ENCODE peak calls at places on chromosome 20, in seven cellular contexts. I, Q, U, W, X, C and F are unnamed samples.

GRCh38 chr20:14947536-14947935 is 610.1 kb upstream of the FLRT3 start:
- DNase-seq in I (no peak), Q (no peak), U (no peak), W (no peak), X (no peak), C (no peak), F (no peak)

GRCh38 chr20:5001174-5002076 is at the start of gene SLC23A2:
- DNase-seq in I (peak), Q (peak), U (peak), W (no peak), X (peak), C (no peak), F (peak)

GRCh38 chr20:45919951-45920794 is 8.2 kb upstream of the PLTP start:
- DNase-seq in I (peak), Q (no peak), U (peak), W (no peak), X (no peak), C (peak), F (no peak)

GRCh38 chr20:1934162-1934561 is 39.0 kb downstream of the SIRPA start:
- DNase-seq in I (peak), Q (no peak), U (peak), W (peak), X (no peak), C (peak), F (no peak)

GRCh38 chr20:59044295-59044694 is 1.7 kb upstream of the PRELID3B start:
- DNase-seq in I (no peak), Q (no peak), U (no peak), W (no peak), X (no peak), C (no peak), F (no peak)

GRCh38 chr20:3339076-3339475 is 68.4 kb downstream of the DNAAF9 start:
- DNase-seq in I (no peak), Q (no peak), U (no peak), W (no peak), X (no peak), C (no peak), F (no peak)

GRCh38 chr20:44750081-44750805 is 4.6 kb downstream of the KCNK15 start:
- DNase-seq in I (no peak), Q (no peak), U (no peak), W (no peak), X (no peak), C (no peak), F (no peak)

GRCh38 chr20:4406627-4407026 is 315.1 kb upstream of the PRND start:
- DNase-seq in I (peak), Q (no peak), U (peak), W (peak), X (no peak), C (peak), F (no peak)

GRCh38 chr20:58905236-58905635 is 52.7 kb downstream of the GNAS start:
- DNase-seq in I (no peak), Q (no peak), U (no peak), W (no peak), X (no peak), C (no peak), F (no peak)

GRCh38 chr20:8454137-8454712 is 322.2 kb downstream of the PLCB1 start:
- DNase-seq in I (peak), Q (peak), U (peak), W (peak), X (no peak), C (peak), F (no peak)

GRCh38 chr20:42419814-42420532 is 769.7 kb downstream of the PTPRT start:
- DNase-seq in I (no peak), Q (no peak), U (no peak), W (no peak), X (no peak), C (no peak), F (no peak)

GRCh38 chr20:41183831-41184230 is 46.5 kb downstream of the PLCG1 start:
- DNase-seq in I (no peak), Q (no peak), U (no peak), W (no peak), X (no peak), C (no peak), F (no peak)

GRCh38 chr20:50285376-50286173 is 94.9 kb downstream of the CEBPB start:
- DNase-seq in I (peak), Q (peak), U (peak), W (peak), X (no peak), C (peak), F (peak)
- TF ChIP-seq CTCF in I (no peak), Q (no peak), U (no peak), W (peak), X (no peak), C (peak), F (no peak)

DNA sequence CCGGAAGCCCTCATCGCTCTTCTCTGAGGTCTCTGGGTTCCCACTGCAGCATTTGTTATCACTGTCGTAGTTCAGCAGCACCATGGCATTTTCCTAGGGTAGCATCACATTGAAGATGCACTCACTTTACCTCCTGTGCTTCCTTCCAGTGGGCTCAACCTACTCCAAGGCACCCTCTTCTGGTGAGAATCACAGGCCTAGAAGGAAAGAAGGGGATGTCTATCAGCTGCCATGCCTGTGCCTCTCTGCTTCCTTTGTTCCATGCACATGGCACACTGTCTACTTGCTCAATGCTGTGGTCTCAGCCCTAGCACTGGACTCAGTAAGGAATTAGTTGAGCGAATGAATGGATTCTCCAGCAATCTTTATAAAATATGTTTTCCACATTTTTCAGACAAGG is 22.6 kb downstream of the CST4 start:
- DNase-seq in I (peak), Q (no peak), U (no peak), W (no peak), X (no peak), C (peak), F (no peak)
- TF ChIP-seq CTCF in I (peak), Q (no peak), U (no peak), W (no peak), X (no peak), C (peak), F (no peak)

GRCh38 chr20:22106308-22106938 is 401.0 kb downstream of the PAX1 start:
- DNase-seq in I (no peak), Q (no peak), U (no peak), W (no peak), X (no peak), C (peak), F (no peak)
- TF ChIP-seq CTCF in I (peak), Q (no peak), U (peak), W (peak), X (no peak), C (peak), F (no peak)

GRCh38 chr20:19026901-19027644 is 185.4 kb upstream of the SLC24A3 start:
- DNase-seq in I (no peak), Q (no peak), U (no peak), W (no peak), X (no peak), C (no peak), F (no peak)
- TF ChIP-seq CTCF in I (no peak), Q (no peak), U (no peak), W (no peak), X (no peak), C (no peak), F (no peak)

DNA sequence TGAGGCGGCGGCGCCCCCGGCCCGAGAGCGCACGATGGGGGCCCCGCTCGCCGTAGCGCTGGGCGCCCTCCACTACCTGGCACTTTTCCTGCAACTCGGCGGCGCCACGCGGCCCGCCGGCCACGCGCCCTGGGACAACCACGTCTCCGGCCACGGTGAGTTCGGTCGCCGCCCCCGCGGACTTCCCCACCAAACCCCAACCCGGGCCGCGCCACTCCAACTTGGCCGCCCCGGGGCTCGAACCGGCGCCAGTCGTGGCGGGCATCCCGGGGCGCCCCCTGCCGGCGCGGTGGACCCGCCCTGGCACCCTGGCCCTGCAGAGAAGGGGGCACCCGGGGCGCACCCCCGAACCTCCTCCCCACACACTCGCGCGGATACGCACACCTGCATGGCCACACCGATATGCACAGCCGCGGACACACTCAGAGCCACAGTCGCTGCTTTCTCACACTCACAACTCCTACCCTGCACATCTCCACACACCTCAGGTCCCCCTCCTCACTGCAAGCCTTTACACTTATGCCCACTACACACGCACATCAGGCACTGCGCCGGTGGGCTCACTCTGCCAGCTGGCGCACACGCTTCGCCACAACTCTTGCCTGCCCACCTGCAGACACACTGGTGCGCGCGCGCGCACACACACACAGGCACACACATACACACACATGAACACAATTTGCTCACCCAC is 535 bp downstream of the VSTM2L start:
- DNase-seq in I (no peak), Q (no peak), U (no peak), W (no peak), X (no peak), C (no peak), F (peak)
- TF ChIP-seq CTCF in I (no peak), Q (peak), U (peak), W (peak), X (no peak), C (no peak), F (no peak)